ENCODE peak calls at places on chromosomes 4 and X, in ten cellular contexts. H is ovary, M is GM06990, F is stomach, T is neural progenitor cell, B is fibroblast of lung, V is upper lobe of left lung, Q is RWPE2, I is Caco-2, S is heart left ventricle. A is an unnamed sample.
A peak's percentile ranks its signal among the peaks of the same experiment; 100 is the strongest.

GRCh38 chr4:4480685-4481393 is 61.0 kb downstream of the STX18 start:
- DNase-seq in I (no peak), Q (no peak), B (peak; percentile 43), T (peak; percentile 31), V (no peak), S (no peak), H (no peak), M (no peak), F (no peak), A (no peak)

GRCh38 chrX:45479196-45479834 is 278.6 kb upstream of the DIPK2B start:
- DNase-seq in Q (no peak), I (no peak), F (no peak), S (no peak), V (no peak), H (no peak), T (no peak), M (no peak), B (peak; percentile 92), A (no peak)

GRCh38 chrX:42519666-42520231 is 258.2 kb downstream of the PPP1R2C start:
- DNase-seq in B (peak; percentile 47), T (no peak), F (no peak), I (no peak), Q (no peak), S (no peak), V (no peak), M (no peak), H (no peak), A (no peak)

GRCh38 chrX:123764967-123765871 is 32.4 kb upstream of the THOC2 start:
- DNase-seq in T (peak; percentile 92), F (peak; percentile 75), Q (peak; percentile 80), V (peak; percentile 85), I (peak; percentile 85), H (peak; percentile 73), M (peak; percentile 68), B (peak; percentile 81), S (peak; percentile 87), A (peak; percentile 20)

GRCh38 chrX:16316336-16316735 is 149.1 kb downstream of the MAGEB17 start:
- DNase-seq in M (no peak), B (no peak), Q (no peak), T (no peak), I (no peak), S (no peak), F (no peak), H (no peak), V (no peak), A (no peak)

GRCh38 chr4:180380733-180381132 is 1862.5 kb upstream of the TENM3 start:
- DNase-seq in F (no peak), V (no peak), Q (no peak), T (no peak), B (peak; percentile 75), I (no peak), S (no peak), H (no peak), M (no peak), A (no peak)

GRCh38 chr4:159682996-159683395 is 580.1 kb downstream of the RAPGEF2 start:
- DNase-seq in I (no peak), H (no peak), B (no peak), V (no peak), F (no peak), M (no peak), Q (no peak), T (no peak), S (no peak), A (no peak)

GRCh38 chr4:158253350-158253980 is 43.2 kb downstream of the TMEM144 start:
- DNase-seq in F (peak; percentile 35), M (peak; percentile 3), I (peak; percentile 71), S (no peak), B (peak; percentile 71), T (peak; percentile 76), V (no peak), H (peak; percentile 51), Q (no peak), A (no peak)

GRCh38 chrX:150575415-150575814 is 7.0 kb downstream of the MTM1 start:
- DNase-seq in T (no peak), B (peak; percentile 12), V (peak; percentile 59), S (no peak), Q (peak; percentile 80), I (no peak), F (no peak), H (no peak), M (no peak), A (no peak)

GRCh38 chrX:36957425-36958328 is 50.5 kb upstream of the FAM47C start:
- DNase-seq in M (no peak), Q (no peak), F (peak; percentile 44), T (peak; percentile 85), I (no peak), B (no peak), H (no peak), S (peak; percentile 20), V (peak; percentile 62), A (no peak)

GRCh38 chrX:36963852-36964251 is 44.3 kb upstream of the FAM47C start:
- DNase-seq in V (no peak), B (no peak), S (no peak), H (no peak), I (no peak), Q (no peak), F (no peak), T (peak; percentile 15), M (no peak), A (no peak)

GRCh38 chrX:36963069-36963808 is 44.9 kb upstream of the FAM47C start:
- DNase-seq in Q (no peak), I (no peak), S (no peak), H (no peak), M (no peak), F (no peak), V (no peak), T (no peak), B (no peak), A (no peak)

DNA sequence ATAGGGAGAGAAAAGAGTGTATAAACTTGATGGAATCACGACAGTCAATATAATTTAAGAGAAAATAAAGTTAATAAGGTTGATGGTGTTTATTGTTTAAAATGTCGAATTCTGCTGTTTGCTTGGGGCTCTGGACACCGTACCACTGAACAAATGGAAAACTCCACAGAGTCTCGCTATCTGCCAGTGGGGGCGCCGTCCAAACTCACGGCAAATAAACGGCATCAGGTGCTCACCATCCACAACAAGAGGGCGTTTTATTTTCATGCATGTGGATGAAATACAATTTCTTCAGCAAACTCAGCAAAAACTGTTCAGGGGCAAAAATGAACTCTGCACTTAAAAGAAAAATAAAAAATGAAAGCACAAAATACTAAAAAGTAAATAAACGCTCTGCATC is 46.6 kb upstream of the FAM47C start:
- DNase-seq in F (no peak), I (no peak), V (no peak), M (no peak), S (no peak), Q (no peak), T (peak; percentile 23), B (no peak), H (no peak), A (no peak)
- TF ChIP-seq CTCF in F (no peak), I (no peak), V (no peak), M (peak; percentile 4), S (no peak), Q (peak; percentile 27), T (peak; percentile 54), B (no peak), H (no peak), A (no peak)

GRCh38 chr4:150903603-150904002 is 111.5 kb downstream of the LRBA start:
- DNase-seq in T (no peak), H (no peak), F (no peak), Q (no peak), M (no peak), V (no peak), S (no peak), B (no peak), I (no peak), A (no peak)

GRCh38 chr4:150911326-150911725 is 103.8 kb downstream of the LRBA start:
- DNase-seq in B (no peak), S (no peak), I (no peak), Q (no peak), H (no peak), T (no peak), V (no peak), M (no peak), F (no peak), A (no peak)

GRCh38 chr4:150909116-150909515 is 106.0 kb downstream of the LRBA start:
- DNase-seq in H (no peak), S (no peak), I (no peak), B (no peak), F (no peak), V (no peak), Q (no peak), T (no peak), M (no peak), A (no peak)

DNA sequence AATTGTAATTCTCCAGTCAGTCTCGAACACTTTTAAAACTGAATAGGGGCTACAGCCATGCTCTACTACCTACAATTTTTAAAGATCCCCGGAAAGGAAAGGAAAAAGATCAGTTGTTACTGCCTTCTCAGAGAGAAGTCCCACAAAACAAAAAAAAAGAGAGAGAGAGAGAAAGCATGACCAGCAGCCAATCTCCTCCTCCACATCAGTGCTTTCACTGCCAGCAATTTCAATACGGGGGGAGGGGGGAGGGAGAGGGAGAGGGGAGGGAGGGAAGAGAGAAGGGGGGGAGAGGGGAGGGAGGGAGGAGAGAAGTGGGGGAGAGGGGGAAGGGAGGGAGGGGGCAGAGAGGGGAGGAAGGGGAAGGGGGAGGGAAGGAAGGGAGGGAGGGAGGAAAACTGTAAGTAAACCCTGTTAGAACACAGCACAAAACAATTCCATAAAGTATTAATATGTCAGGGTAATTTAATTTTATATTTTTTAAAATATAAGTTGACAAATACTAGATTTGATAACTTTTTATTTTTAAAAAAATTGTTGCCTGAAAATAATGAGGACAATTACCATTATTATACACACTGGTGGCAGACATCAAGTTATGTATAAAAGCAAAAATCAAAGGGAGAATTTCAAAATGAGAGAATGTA is 108.0 kb downstream of the LRBA start:
- DNase-seq in M (no peak), V (no peak), Q (no peak), S (no peak), F (no peak), T (peak; percentile 30), H (no peak), I (no peak), B (peak; percentile 26), A (no peak)
- H3K36me3 ChIP-seq in M (peaks cover under 1% of the 10 kb centered on the region), V (peaks cover 1% of the 10 kb centered on the region), Q (peaks cover 75% of the 10 kb centered on the region), S (no peaks in the 10 kb centered on the region), F (peaks cover 31% of the 10 kb centered on the region), T (no peaks in the 10 kb centered on the region), H (no peaks in the 10 kb centered on the region), I (no peaks in the 10 kb centered on the region), B (no peaks in the 10 kb centered on the region), A (peaks cover 1% of the 10 kb centered on the region)

GRCh38 chr4:177505171-177505615 is 63.0 kb upstream of the AGA start:
- DNase-seq in M (no peak), T (no peak), V (no peak), Q (no peak), F (peak; percentile 35), B (no peak), H (no peak), S (no peak), I (peak; percentile 4), A (no peak)
- TF ChIP-seq CTCF in M (no peak), T (peak; percentile 26), V (no peak), Q (no peak), F (no peak), B (no peak), H (no peak), S (no peak), I (no peak), A (no peak)

DNA sequence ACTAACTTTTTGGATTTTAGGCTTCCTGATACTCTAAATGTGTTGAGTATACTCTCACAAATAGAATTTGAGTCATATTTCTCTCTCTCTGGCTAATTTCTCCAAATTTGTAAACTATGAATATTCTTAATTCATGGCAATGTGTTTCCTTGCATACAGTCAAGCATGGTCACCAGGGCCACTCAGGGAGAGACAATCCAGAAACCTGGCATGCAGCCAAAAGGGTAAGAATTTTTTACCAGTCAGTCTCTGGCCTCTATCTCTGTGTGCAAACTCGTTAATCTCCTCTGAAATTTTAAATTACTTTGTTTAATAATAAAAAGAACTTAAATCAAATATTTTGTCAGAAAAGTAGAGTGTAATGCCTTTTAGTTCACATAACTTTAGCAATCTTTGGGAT is 179.8 kb downstream of the OR13H1 start:
- DNase-seq in B (no peak), M (no peak), T (no peak), H (no peak), F (no peak), V (no peak), I (no peak), S (no peak), Q (no peak), A (no peak)
- H3K36me3 ChIP-seq in B (no peaks in the 10 kb centered on the region), M (no peaks in the 10 kb centered on the region), T (no peaks in the 10 kb centered on the region), H (no peaks in the 10 kb centered on the region), F (no peaks in the 10 kb centered on the region), V (no peaks in the 10 kb centered on the region), I (no peaks in the 10 kb centered on the region), S (no peaks in the 10 kb centered on the region), Q (no peaks in the 10 kb centered on the region), A (no peaks in the 10 kb centered on the region)

A was measured in ascending aorta.